ENCODE peak calls at places on chromosomes 2 and 18, in six cellular contexts. One of them, this sample, is unnamed.

GRCh38 chr2:30808695-30809094 is 1.4 kb upstream of the CAPN13 start:
- DNase-seq in WTC11: no peak
- DNase-seq in cardiac muscle cell: no peak
- DNase-seq in CD4-positive, alpha-beta T cell: no peak
- DNase-seq in K562: no peak
- DNase-seq in Caco-2: no peak
- DNase-seq in this sample: no peak

GRCh38 chr2:232310189-232310588 is 68.4 kb upstream of the ALPP start:
- DNase-seq in WTC11: no peak
- DNase-seq in cardiac muscle cell: no peak
- DNase-seq in CD4-positive, alpha-beta T cell: no peak
- DNase-seq in K562: no peak
- DNase-seq in Caco-2: no peak
- DNase-seq in this sample: no peak

GRCh38 chr18:13587937-13588336 is 138.4 kb downstream of the FAM210A start:
- DNase-seq in WTC11: no peak
- DNase-seq in cardiac muscle cell: no peak
- DNase-seq in CD4-positive, alpha-beta T cell: no peak
- DNase-seq in K562: no peak
- DNase-seq in Caco-2: no peak
- DNase-seq in this sample: no peak

GRCh38 chr2:158923180-158923594 is 45.3 kb upstream of the TANC1 start:
- DNase-seq in WTC11: no peak
- DNase-seq in cardiac muscle cell: peak
- DNase-seq in CD4-positive, alpha-beta T cell: no peak
- DNase-seq in K562: no peak
- DNase-seq in Caco-2: no peak
- DNase-seq in this sample: no peak

GRCh38 chr2:151943461-151943860 is 115.2 kb upstream of the ARL5A start:
- DNase-seq in WTC11: no peak
- DNase-seq in cardiac muscle cell: no peak
- DNase-seq in CD4-positive, alpha-beta T cell: no peak
- DNase-seq in K562: no peak
- DNase-seq in Caco-2: no peak
- DNase-seq in this sample: no peak

GRCh38 chr2:19800796-19801195 is 101.0 kb downstream of the TTC32 start:
- DNase-seq in WTC11: no peak
- DNase-seq in cardiac muscle cell: no peak
- DNase-seq in CD4-positive, alpha-beta T cell: no peak
- DNase-seq in K562: no peak
- DNase-seq in Caco-2: no peak
- DNase-seq in this sample: no peak

GRCh38 chr2:238912228-238912915 is 64.5 kb downstream of the TWIST2 start:
- DNase-seq in WTC11: no peak
- DNase-seq in cardiac muscle cell: no peak
- DNase-seq in CD4-positive, alpha-beta T cell: no peak
- DNase-seq in K562: no peak
- DNase-seq in Caco-2: no peak
- DNase-seq in this sample: no peak

GRCh38 chr2:46170611-46171385 is 126.4 kb upstream of the EPAS1 start:
- DNase-seq in WTC11: no peak
- DNase-seq in cardiac muscle cell: no peak
- DNase-seq in CD4-positive, alpha-beta T cell: no peak
- DNase-seq in K562: no peak
- DNase-seq in Caco-2: no peak
- DNase-seq in this sample: no peak

GRCh38 chr2:2234398-2234797 is 96.7 kb downstream of the MYT1L start:
- DNase-seq in WTC11: no peak
- DNase-seq in cardiac muscle cell: no peak
- DNase-seq in CD4-positive, alpha-beta T cell: no peak
- DNase-seq in K562: no peak
- DNase-seq in Caco-2: no peak
- DNase-seq in this sample: no peak

GRCh38 chr2:186827426-186827825 is 21.5 kb downstream of the ZSWIM2 start:
- DNase-seq in WTC11: no peak
- DNase-seq in cardiac muscle cell: no peak
- DNase-seq in CD4-positive, alpha-beta T cell: no peak
- DNase-seq in K562: no peak
- DNase-seq in Caco-2: no peak
- DNase-seq in this sample: no peak

GRCh38 chr2:147888665-147889064 is 43.8 kb downstream of the ACVR2A start:
- DNase-seq in WTC11: no peak
- DNase-seq in cardiac muscle cell: no peak
- DNase-seq in CD4-positive, alpha-beta T cell: no peak
- DNase-seq in K562: no peak
- DNase-seq in Caco-2: no peak
- DNase-seq in this sample: no peak

GRCh38 chr2:75292826-75293225 is 93.5 kb upstream of the TACR1 start:
- DNase-seq in WTC11: no peak
- DNase-seq in cardiac muscle cell: no peak
- DNase-seq in CD4-positive, alpha-beta T cell: no peak
- DNase-seq in K562: no peak
- DNase-seq in Caco-2: no peak
- DNase-seq in this sample: no peak

GRCh38 chr2:144454466-144455287 is 65.2 kb downstream of the ZEB2 start:
- DNase-seq in WTC11: no peak
- DNase-seq in cardiac muscle cell: no peak
- DNase-seq in CD4-positive, alpha-beta T cell: no peak
- DNase-seq in K562: peak
- DNase-seq in Caco-2: no peak
- DNase-seq in this sample: no peak

GRCh38 chr2:69644506-69644979 is 1.0 kb upstream of the AAK1 start:
- DNase-seq in WTC11: no peak
- DNase-seq in cardiac muscle cell: no peak
- DNase-seq in CD4-positive, alpha-beta T cell: no peak
- DNase-seq in K562: no peak
- DNase-seq in Caco-2: no peak
- DNase-seq in this sample: no peak

GRCh38 chr2:98656800-98657199 is 48.4 kb downstream of the UNC50 start:
- DNase-seq in WTC11: no peak
- DNase-seq in cardiac muscle cell: no peak
- DNase-seq in CD4-positive, alpha-beta T cell: no peak
- DNase-seq in K562: no peak
- DNase-seq in Caco-2: no peak
- DNase-seq in this sample: no peak

GRCh38 chr18:37280701-37281100 is 284.9 kb downstream of the CELF4 start:
- DNase-seq in WTC11: no peak
- DNase-seq in cardiac muscle cell: no peak
- DNase-seq in CD4-positive, alpha-beta T cell: no peak
- DNase-seq in K562: no peak
- DNase-seq in Caco-2: no peak
- DNase-seq in this sample: no peak

GRCh38 chr18:37286801-37287200 is 278.8 kb downstream of the CELF4 start:
- DNase-seq in WTC11: no peak
- DNase-seq in cardiac muscle cell: no peak
- DNase-seq in CD4-positive, alpha-beta T cell: no peak
- DNase-seq in K562: no peak
- DNase-seq in Caco-2: no peak
- DNase-seq in this sample: no peak

GRCh38 chr18:37284260-37284659 is 281.3 kb downstream of the CELF4 start:
- DNase-seq in WTC11: no peak
- DNase-seq in cardiac muscle cell: no peak
- DNase-seq in CD4-positive, alpha-beta T cell: no peak
- DNase-seq in K562: no peak
- DNase-seq in Caco-2: no peak
- DNase-seq in this sample: no peak

GRCh38 chr18:37277753-37278152 is 287.8 kb downstream of the CELF4 start:
- DNase-seq in WTC11: no peak
- DNase-seq in cardiac muscle cell: no peak
- DNase-seq in CD4-positive, alpha-beta T cell: no peak
- DNase-seq in K562: no peak
- DNase-seq in Caco-2: no peak
- DNase-seq in this sample: no peak

DNA sequence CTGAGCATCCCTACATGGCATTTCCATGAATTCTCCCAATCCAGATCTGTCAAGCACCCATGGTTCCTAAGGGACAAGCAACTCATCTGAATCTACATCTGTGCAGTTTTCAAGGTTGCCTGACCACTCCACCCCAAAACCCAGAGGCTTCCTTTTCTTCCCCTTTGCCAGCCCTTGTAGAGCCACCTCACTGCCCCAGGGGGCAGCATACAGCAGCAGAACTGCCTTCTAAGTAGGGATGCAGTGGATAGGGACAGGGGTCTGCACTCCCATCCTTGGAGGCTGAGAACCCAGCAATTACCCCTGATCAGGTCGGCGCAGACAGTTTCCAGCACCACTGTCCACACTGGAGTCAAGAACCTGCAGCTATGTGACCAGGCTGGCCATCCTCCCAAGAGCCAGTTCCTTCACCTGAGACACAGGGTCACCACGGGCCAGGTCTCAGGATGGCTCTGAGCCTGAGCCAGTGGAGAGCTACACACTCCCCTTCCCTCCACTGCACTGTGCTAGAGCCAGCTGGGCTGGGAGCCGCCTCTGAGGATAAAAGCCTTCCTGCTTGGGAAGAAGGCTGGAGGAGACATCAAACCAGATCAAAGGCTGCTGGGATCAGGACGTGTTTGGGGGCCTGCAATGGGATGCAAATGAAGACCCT is 283.1 kb downstream of the CELF4 start:
- DNase-seq in WTC11: peak
- DNase-seq in cardiac muscle cell: peak
- DNase-seq in CD4-positive, alpha-beta T cell: no peak
- DNase-seq in K562: peak
- DNase-seq in Caco-2: no peak
- DNase-seq in this sample: no peak
- TF ChIP-seq CTCF in WTC11: peak
- TF ChIP-seq CTCF in cardiac muscle cell: peak
- TF ChIP-seq CTCF in CD4-positive, alpha-beta T cell: no peak
- TF ChIP-seq CTCF in K562: peak
- TF ChIP-seq CTCF in Caco-2: no peak
- TF ChIP-seq CTCF in this sample: peak

DNA sequence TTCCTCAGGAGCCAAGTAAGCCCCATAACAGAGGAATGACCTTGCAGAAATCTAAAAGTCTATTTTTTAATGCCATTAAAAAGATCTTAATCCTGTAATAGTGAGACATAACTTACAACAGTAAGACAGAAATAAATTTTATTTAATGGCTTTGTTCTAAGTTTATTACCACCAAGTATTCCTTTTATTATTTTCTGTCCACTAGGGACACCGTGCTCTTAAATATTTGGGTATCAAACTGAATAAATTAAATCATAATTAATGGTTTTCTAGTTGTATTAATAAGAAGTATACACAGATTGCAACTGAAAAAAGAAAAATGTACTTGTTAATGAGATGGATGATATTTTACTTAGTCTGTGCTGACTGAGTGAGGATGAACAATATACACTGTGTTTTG is 3.1 kb upstream of the B4GALT6 start:
- DNase-seq in WTC11: no peak
- DNase-seq in cardiac muscle cell: no peak
- DNase-seq in CD4-positive, alpha-beta T cell: no peak
- DNase-seq in K562: no peak
- DNase-seq in Caco-2: no peak
- DNase-seq in this sample: no peak
- TF ChIP-seq CTCF in WTC11: no peak
- TF ChIP-seq CTCF in cardiac muscle cell: peak
- TF ChIP-seq CTCF in CD4-positive, alpha-beta T cell: no peak
- TF ChIP-seq CTCF in K562: no peak
- TF ChIP-seq CTCF in Caco-2: no peak
- TF ChIP-seq CTCF in this sample: peak

GRCh38 chr2:116980354-116980753 is 834.1 kb upstream of the DDX18 start:
- DNase-seq in WTC11: no peak
- DNase-seq in cardiac muscle cell: no peak
- DNase-seq in CD4-positive, alpha-beta T cell: no peak
- DNase-seq in K562: no peak
- DNase-seq in Caco-2: no peak
- DNase-seq in this sample: no peak
- TF ChIP-seq CTCF in WTC11: no peak
- TF ChIP-seq CTCF in cardiac muscle cell: no peak
- TF ChIP-seq CTCF in CD4-positive, alpha-beta T cell: no peak
- TF ChIP-seq CTCF in K562: no peak
- TF ChIP-seq CTCF in Caco-2: no peak
- TF ChIP-seq CTCF in this sample: no peak

GRCh38 chr2:4763009-4763408 is 929.2 kb upstream of the SOX11 start:
- DNase-seq in WTC11: no peak
- DNase-seq in cardiac muscle cell: peak
- DNase-seq in CD4-positive, alpha-beta T cell: no peak
- DNase-seq in K562: peak
- DNase-seq in Caco-2: no peak
- DNase-seq in this sample: peak
- TF ChIP-seq CTCF in WTC11: no peak
- TF ChIP-seq CTCF in cardiac muscle cell: no peak
- TF ChIP-seq CTCF in CD4-positive, alpha-beta T cell: no peak
- TF ChIP-seq CTCF in K562: no peak
- TF ChIP-seq CTCF in Caco-2: peak
- TF ChIP-seq CTCF in this sample: no peak

DNA sequence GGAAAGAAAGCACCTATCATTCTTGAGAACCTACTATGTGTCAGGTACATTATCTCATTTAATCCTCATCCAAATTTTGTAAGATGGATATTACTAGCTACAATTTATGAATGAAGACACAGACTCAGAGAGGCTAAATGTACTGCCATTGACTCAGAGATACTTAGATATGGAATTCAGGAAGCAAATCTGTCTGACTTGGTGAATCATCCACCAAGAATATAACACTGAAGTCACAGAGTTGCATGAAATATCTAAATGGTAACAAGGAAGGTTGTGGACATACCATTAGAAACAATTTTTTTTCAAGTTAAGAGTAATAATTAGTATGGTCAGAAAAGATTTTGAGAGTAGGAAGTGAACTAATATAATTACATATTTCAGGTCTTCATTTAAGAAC is 14.6 kb upstream of the C2orf66 start:
- DNase-seq in WTC11: no peak
- DNase-seq in cardiac muscle cell: no peak
- DNase-seq in CD4-positive, alpha-beta T cell: no peak
- DNase-seq in K562: no peak
- DNase-seq in Caco-2: no peak
- DNase-seq in this sample: no peak
- TF ChIP-seq CTCF in WTC11: no peak
- TF ChIP-seq CTCF in cardiac muscle cell: no peak
- TF ChIP-seq CTCF in CD4-positive, alpha-beta T cell: no peak
- TF ChIP-seq CTCF in K562: no peak
- TF ChIP-seq CTCF in Caco-2: no peak
- TF ChIP-seq CTCF in this sample: no peak